ENCODE peak calls at places on chromosomes 5 and 9, in four cellular contexts. N is prostate gland, H is body of pancreas, R is BE2C. K is an unnamed sample. For H3K27me3 and H3K9me3, the result is how much of the 10 kb centered on the place peaks cover.

GRCh38 chr5:151699071-151699901 is 12.6 kb upstream of the SPARC start:
- DNase-seq in H (peak), R (no peak), N (no peak), K (no peak)

GRCh38 chr9:71353723-71354122 is 232.3 kb upstream of the TRPM3 start:
- DNase-seq in N (no peak), R (no peak), H (no peak), K (no peak)

GRCh38 chr9:136220017-136220729 is 15.2 kb upstream of the LHX3 start:
- DNase-seq in H (no peak), R (peak), N (no peak), K (no peak)

GRCh38 chr5:38466444-38467189 is 89.8 kb downstream of the LIFR start:
- DNase-seq in H (peak), R (no peak), N (no peak), K (peak)

GRCh38 chr5:34749431-34749872 is 89.5 kb upstream of the TTC23L start:
- DNase-seq in N (no peak), H (no peak), R (no peak), K (no peak)

GRCh38 chr9:133604214-133604613 is 5.0 kb downstream of the FAM163B start:
- DNase-seq in R (peak), N (no peak), H (no peak), K (peak)

GRCh38 chr9:13963005-13963653 is 350.8 kb downstream of the NFIB start:
- DNase-seq in N (no peak), H (no peak), R (no peak), K (no peak)

GRCh38 chr5:1540831-1541661 is 17.3 kb upstream of the LPCAT1 start:
- DNase-seq in R (no peak), N (no peak), H (no peak), K (no peak)

GRCh38 chr5:124860271-124860670 is 113.8 kb upstream of the ZNF608 start:
- DNase-seq in R (peak), H (no peak), N (no peak), K (no peak)

GRCh38 chr9:121568541-121569265 is 69.1 kb upstream of the GGTA1 start:
- DNase-seq in H (peak), N (no peak), R (peak), K (no peak)

GRCh38 chr5:162323471-162323870 is 255.9 kb downstream of the GABRG2 start:
- DNase-seq in R (peak), H (no peak), N (no peak), K (no peak)

GRCh38 chr5:54470677-54471076 is 15.2 kb downstream of the HSPB3 start:
- DNase-seq in H (no peak), R (no peak), N (no peak), K (no peak)

GRCh38 chr5:154813736-154814135 is 36.7 kb downstream of the FAXDC2 start:
- DNase-seq in R (no peak), N (no peak), H (no peak), K (no peak)

GRCh38 chr5:101390317-101390908 is 487.3 kb upstream of the ST8SIA4 start:
- DNase-seq in N (no peak), H (peak), R (peak), K (no peak)

GRCh38 chr5:68378204-68378830 is 162.8 kb downstream of the PIK3R1 start:
- DNase-seq in R (no peak), N (no peak), H (no peak), K (no peak)

GRCh38 chr9:87878930-87879603 is 3.6 kb upstream of the SPATA31E1 start:
- DNase-seq in R (no peak), H (no peak), N (no peak), K (no peak)

GRCh38 chr5:107466233-107466769 is 204.4 kb downstream of the EFNA5 start:
- DNase-seq in N (peak), H (peak), R (peak), K (no peak)

GRCh38 chr9:13049223-13049622 is 230.3 kb downstream of the MPDZ start:
- DNase-seq in R (no peak), H (no peak), N (no peak), K (no peak)

GRCh38 chr5:150167908-150168307 is 1.3 kb downstream of the CDX1 start:
- DNase-seq in H (no peak), N (no peak), R (no peak), K (no peak)

GRCh38 chr5:150166193-150167162 is at the start of gene CDX1:
- DNase-seq in R (no peak), N (no peak), H (no peak), K (no peak)

GRCh38 chr5:150172147-150172546 is 5.6 kb downstream of the CDX1 start:
- DNase-seq in R (no peak), H (no peak), N (no peak), K (no peak)

GRCh38 chr5:150167163-150167798 is 703 bp downstream of the CDX1 start:
- DNase-seq in H (no peak), N (no peak), R (no peak), K (no peak)

GRCh38 chr5:150168864-150169263 is 2.3 kb downstream of the CDX1 start:
- DNase-seq in R (no peak), N (no peak), H (no peak), K (no peak)
- H3K27me3 ChIP-seq in R (under half), N (under half), H (under half), K (under half)

GRCh38 chr5:141354900-141355469 is at the start of gene PCDHGA4:
- DNase-seq in N (no peak), H (no peak), R (no peak), K (no peak)
- H3K9me3 ChIP-seq in N (under half), H (under half), R (under half), K (half or more)

GRCh38 chr5:132747064-132747692 is at the start of gene CCNI2:
- DNase-seq in H (peak), N (no peak), R (peak), K (peak)

GRCh38 chr5:132744659-132745058 is 2.6 kb upstream of the CCNI2 start:
- DNase-seq in R (no peak), H (no peak), N (no peak), K (no peak)

GRCh38 chr5:132748522-132749000 is 1.3 kb downstream of the CCNI2 start:
- DNase-seq in H (no peak), N (no peak), R (no peak), K (no peak)

GRCh38 chr5:132747693-132748440 is 641 bp downstream of the CCNI2 start:
- DNase-seq in H (peak), N (no peak), R (no peak), K (peak)

DNA sequence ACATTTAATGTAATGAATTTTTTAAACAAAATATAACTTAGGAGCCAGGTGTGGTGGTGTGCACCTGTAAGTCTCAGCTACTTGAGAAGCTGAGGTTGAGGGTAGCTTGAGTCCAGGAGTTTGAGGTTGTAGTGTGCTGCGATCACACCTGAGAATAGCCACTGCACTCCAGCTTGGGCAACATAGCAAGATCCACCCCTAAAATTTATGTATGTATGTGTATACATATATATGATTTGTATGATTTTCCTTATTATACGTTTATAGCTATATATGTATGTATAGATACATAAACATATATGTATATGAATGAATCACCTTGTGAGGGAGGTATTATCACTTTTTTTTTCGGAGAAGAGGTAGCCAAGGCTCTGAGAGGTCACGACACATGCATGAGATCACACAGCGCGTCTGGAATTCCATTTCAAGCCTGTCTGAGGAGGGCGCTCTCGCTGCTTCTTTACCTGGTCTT is 598 bp upstream of the CCNI2 start:
- DNase-seq in R (no peak), N (peak), H (peak), K (no peak)
- H3K27me3 ChIP-seq in R (under half), N (under half), H (under half), K (under half)

GRCh38 chr5:2699231-2699630 is 52.2 kb downstream of the IRX2 start:
- DNase-seq in R (no peak), H (no peak), N (no peak), K (no peak)

GRCh38 chr5:2698581-2698980 is 52.9 kb downstream of the IRX2 start:
- DNase-seq in H (no peak), R (no peak), N (no peak), K (no peak)

GRCh38 chr5:2700876-2701275 is 50.6 kb downstream of the IRX2 start:
- DNase-seq in N (no peak), R (no peak), H (no peak), K (no peak)

GRCh38 chr5:2701592-2701991 is 49.9 kb downstream of the IRX2 start:
- DNase-seq in N (no peak), R (no peak), H (no peak), K (no peak)

GRCh38 chr5:2699686-2700085 is 51.8 kb downstream of the IRX2 start:
- DNase-seq in R (no peak), H (no peak), N (no peak), K (no peak)
- H3K9me3 ChIP-seq in R (under half), H (under half), N (under half), K (under half)

DNA sequence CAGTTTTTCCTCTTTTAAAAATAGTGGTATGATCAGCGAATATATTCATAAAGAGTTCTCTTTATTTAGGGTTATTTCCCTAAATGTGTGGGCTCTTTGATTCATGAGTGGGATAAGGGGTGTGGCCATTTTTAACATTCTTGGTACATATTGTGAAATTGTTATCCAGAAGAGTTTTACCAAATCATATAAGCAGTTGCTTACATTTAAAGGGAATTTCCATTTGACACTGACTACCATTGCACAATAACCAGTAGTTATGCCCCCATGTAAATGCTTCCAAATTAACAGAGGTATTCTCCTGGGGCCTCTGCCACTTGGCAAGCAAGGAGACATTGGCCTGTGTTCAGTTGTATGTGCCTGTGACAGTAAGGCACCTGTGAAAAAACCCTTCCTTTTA is 27.2 kb downstream of the SLC25A48 start:
- DNase-seq in R (no peak), N (no peak), H (no peak), K (no peak)
- H3K27me3 ChIP-seq in R (under half), N (under half), H (under half), K (under half)

GRCh38 chr5:136108131-136108739 is 24.4 kb upstream of the SMAD5 start:
- DNase-seq in R (no peak), H (peak), N (peak), K (no peak)

GRCh38 chr5:136115183-136115865 is 17.3 kb upstream of the SMAD5 start:
- DNase-seq in N (no peak), R (no peak), H (no peak), K (no peak)

GRCh38 chr5:136114406-136115132 is 18.1 kb upstream of the SMAD5 start:
- DNase-seq in R (no peak), H (no peak), N (no peak), K (no peak)

GRCh38 chr5:136109453-136109852 is 23.2 kb upstream of the SMAD5 start:
- DNase-seq in N (no peak), H (no peak), R (no peak), K (no peak)

DNA sequence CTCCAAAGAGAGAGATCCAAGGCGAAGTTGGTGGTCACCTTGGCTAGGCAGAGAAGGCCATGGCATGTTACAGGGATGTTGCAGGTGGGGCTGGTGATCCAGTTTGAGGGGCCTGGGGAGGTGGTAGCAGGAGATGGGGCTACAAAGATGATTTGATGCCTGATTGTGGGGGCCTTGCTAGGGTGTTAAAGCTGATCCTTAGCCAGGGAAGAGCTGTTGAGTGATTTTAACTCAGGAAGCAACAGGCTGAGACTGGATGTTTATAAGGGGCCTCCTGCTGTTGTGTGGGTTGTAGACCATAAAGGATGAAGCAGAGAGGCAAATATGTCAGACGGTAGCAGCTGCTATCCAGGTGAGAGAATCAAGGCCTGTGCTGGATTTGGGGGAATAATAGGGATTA is 19.0 kb upstream of the SMAD5 start:
- DNase-seq in N (no peak), H (no peak), R (no peak), K (no peak)
- H3K9me3 ChIP-seq in N (under half), H (under half), R (under half), K (under half)

DNA sequence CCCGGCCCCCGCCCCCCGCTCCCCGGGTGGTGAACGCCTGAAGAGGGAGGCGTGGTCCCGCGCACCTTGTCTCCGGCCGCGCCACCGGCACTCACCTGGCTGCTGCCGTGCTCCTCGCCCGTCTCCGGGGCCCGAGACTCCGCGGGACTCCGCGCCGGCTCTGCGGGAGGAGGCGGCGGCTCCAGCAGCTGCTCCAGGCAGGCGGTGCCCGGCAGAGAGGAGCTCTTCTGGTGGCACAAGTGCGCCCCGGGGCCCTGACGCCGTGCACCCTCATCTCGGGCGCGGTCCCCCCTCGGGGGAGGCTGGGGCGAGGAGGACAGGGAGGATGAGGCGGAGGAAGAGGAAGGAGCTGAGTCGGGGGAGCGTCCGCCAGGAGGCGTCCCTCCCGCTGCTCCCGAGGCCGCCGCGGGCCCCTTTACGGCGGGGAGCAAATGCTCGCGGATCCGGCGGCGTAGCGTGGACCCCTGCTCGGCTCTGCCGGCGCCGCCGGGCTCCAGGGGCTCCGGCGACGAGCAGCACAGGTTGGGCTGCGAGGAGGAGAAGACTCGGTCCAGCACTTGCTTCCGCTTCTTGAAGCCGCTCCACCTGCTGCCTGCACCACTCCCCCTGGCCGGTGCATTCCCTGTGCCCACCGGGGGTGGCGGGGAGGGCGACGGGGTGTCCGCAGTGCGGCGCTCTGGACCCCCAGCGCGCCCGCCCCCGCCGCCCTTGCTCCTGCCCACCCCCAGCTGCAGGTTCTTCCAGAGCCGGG is 958 bp downstream of the MCTP1 start:
- DNase-seq in R (peak), N (no peak), H (peak), K (peak)
- H3K27me3 ChIP-seq in R (half or more), N (under half), H (under half), K (half or more)

DNA sequence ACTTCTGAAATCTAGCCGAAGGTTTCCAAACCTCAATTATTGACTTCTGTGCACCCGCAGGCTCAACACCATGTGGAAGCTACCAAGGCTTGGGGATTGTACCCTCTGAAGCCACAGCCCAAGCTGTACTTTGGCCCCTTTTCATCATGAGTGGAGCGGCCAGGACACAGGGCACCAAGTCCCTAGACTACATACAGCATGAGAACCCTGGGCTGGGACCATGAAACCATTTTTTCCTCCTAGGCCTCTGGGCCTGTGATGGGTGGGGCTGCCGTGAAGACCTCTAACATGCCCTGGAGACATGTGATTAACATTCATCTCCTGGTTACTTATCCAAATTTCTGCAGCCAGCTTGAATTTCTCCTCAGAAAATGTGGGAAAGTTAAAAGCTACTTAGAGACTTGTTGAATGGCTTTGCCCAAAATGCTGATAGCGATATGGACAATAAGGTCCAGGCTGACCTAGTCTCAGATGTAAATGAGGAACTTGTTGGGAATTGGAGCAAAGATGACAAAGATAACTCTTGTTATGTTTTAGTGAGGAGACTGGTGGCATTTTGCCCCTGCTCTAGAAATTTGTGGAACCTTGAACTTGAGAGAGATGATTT is 34.1 kb upstream of the CPLANE1 start:
- DNase-seq in H (no peak), N (no peak), R (no peak), K (no peak)
- H3K9me3 ChIP-seq in H (under half), N (under half), R (under half), K (under half)

DNA sequence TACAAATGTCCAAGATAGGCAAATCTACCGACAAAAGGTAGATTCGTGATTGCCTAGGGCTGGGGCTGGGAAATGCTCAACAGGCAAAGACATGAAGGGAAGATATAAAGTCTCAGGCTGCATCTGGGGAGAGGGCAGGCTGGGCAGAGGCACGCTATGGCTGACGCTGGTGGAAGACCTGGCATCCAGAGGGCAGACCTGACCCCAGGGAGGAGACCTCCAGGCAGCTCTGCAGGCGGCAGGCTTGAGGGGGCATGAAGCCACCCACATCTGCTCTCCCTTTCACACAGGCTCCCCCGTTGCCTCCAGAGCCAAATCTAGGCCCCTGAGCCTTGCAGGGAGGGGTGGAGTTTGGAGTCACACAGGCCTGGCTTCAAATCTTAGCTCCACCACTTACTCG is 145.5 kb downstream of the PAX5 start:
- DNase-seq in R (no peak), H (no peak), N (no peak), K (no peak)
- H3K27me3 ChIP-seq in R (under half), H (under half), N (under half), K (under half)

K was measured in lower lobe of right lung.